ENCODE peak calls at places on chromosomes 16 and 17, in six cellular contexts. I is lung; J is CD4-positive, CD25-positive, alpha-beta regulatory T cell; T is heart left ventricle; C is endodermal cell; P is PC-3. G is an unnamed sample. For H3K9me3 and H3K36me3, the result is how much of the 10 kb centered on the place peaks cover.

GRCh38 chr17:32276217-32276616 is 10.6 kb downstream of the RHBDL3 start:
- DNase-seq in I (no peak), J (no peak), T (no peak), C (peak), P (no peak), G (no peak)

GRCh38 chr17:16377804-16378400 is 3.0 kb upstream of the UBB start:
- DNase-seq in I (no peak), J (no peak), T (no peak), C (no peak), P (peak), G (no peak)

GRCh38 chr17:36722121-36722902 is 120.9 kb downstream of the MRM1 start:
- DNase-seq in I (peak), J (peak), T (peak), C (peak), P (peak), G (peak)

GRCh38 chr17:72308744-72309395 is 188.1 kb downstream of the SOX9 start:
- DNase-seq in I (no peak), J (no peak), T (no peak), C (no peak), P (peak), G (no peak)

GRCh38 chr17:1754430-1755112 is 7.3 kb upstream of the SERPINF1 start:
- DNase-seq in I (no peak), J (no peak), T (no peak), C (peak), P (no peak), G (no peak)

GRCh38 chr16:50305441-50306061 is 39.2 kb downstream of the ADCY7 start:
- DNase-seq in I (no peak), J (no peak), T (no peak), C (peak), P (no peak), G (no peak)

GRCh38 chr17:62064029-62064790 is 868 bp downstream of the MED13 start:
- DNase-seq in I (no peak), J (peak), T (no peak), C (no peak), P (peak), G (no peak)

GRCh38 chr16:8258523-8258922 is 331.8 kb downstream of the TMEM114 start:
- DNase-seq in I (no peak), J (no peak), T (no peak), C (no peak), P (no peak), G (no peak)

GRCh38 chr17:35769895-35770486 is 9.3 kb downstream of the C17orf50 start:
- DNase-seq in I (no peak), J (no peak), T (no peak), C (no peak), P (no peak), G (no peak)

GRCh38 chr17:75105269-75106080 is 4.3 kb upstream of the ARMC7 start:
- DNase-seq in I (peak), J (peak), T (no peak), C (peak), P (peak), G (peak)

GRCh38 chr16:13919330-13919682 is 648 bp upstream of the ERCC4 start:
- DNase-seq in I (no peak), J (peak), T (peak), C (no peak), P (peak), G (no peak)

GRCh38 chr16:69485361-69485760 is 60.9 kb downstream of the CYB5B start:
- DNase-seq in I (no peak), J (no peak), T (no peak), C (no peak), P (no peak), G (no peak)

GRCh38 chr17:6096201-6097004 is 26.2 kb downstream of the WSCD1 start:
- DNase-seq in I (no peak), J (no peak), T (no peak), C (no peak), P (no peak), G (no peak)

GRCh38 chr17:48589060-48589830 is 796 bp downstream of the HOXB3 start:
- DNase-seq in I (no peak), J (no peak), T (no peak), C (no peak), P (no peak), G (no peak)

GRCh38 chr16:13421726-13422125 is 498.2 kb upstream of the ERCC4 start:
- DNase-seq in I (no peak), J (no peak), T (no peak), C (peak), P (no peak), G (no peak)

GRCh38 chr16:75341934-75342811 is 90.7 kb upstream of the BCAR1 start:
- DNase-seq in I (no peak), J (no peak), T (no peak), C (no peak), P (peak), G (no peak)

GRCh38 chr16:69451166-69451565 is 26.7 kb downstream of the CYB5B start:
- DNase-seq in I (no peak), J (no peak), T (no peak), C (no peak), P (peak), G (no peak)

GRCh38 chr17:28346199-28346580 is 10.6 kb downstream of the TNFAIP1 start:
- DNase-seq in I (no peak), J (no peak), T (no peak), C (peak), P (no peak), G (no peak)

GRCh38 chr16:56360117-56361008 is 65.0 kb downstream of the AMFR start:
- DNase-seq in I (no peak), J (no peak), T (no peak), C (peak), P (no peak), G (no peak)

GRCh38 chr17:8577868-8578267 is 52.7 kb downstream of the MYH10 start:
- DNase-seq in I (no peak), J (peak), T (no peak), C (no peak), P (no peak), G (no peak)

GRCh38 chr16:31491778-31492418 is 9.0 kb downstream of the SLC5A2 start:
- DNase-seq in I (no peak), J (no peak), T (no peak), C (no peak), P (no peak), G (no peak)

GRCh38 chr16:11254913-11255736 is 879 bp downstream of the SOCS1 start:
- DNase-seq in I (no peak), J (peak), T (no peak), C (peak), P (peak), G (peak)

GRCh38 chr17:76530489-76530814 is 7.1 kb downstream of the CYGB start:
- DNase-seq in I (no peak), J (no peak), T (no peak), C (peak), P (no peak), G (no peak)

GRCh38 chr17:60252459-60252858 is 102.7 kb downstream of the CA4 start:
- DNase-seq in I (no peak), J (no peak), T (no peak), C (no peak), P (no peak), G (no peak)

GRCh38 chr17:47906443-47906842 is 10.4 kb downstream of the SP2 start:
- DNase-seq in I (no peak), J (no peak), T (no peak), C (no peak), P (no peak), G (no peak)

GRCh38 chr16:46673320-46674013 is 15.5 kb downstream of the VPS35 start:
- DNase-seq in I (no peak), J (peak), T (peak), C (peak), P (peak), G (peak)

GRCh38 chr16:84029297-84030096 is 13.1 kb downstream of the SLC38A8 start:
- DNase-seq in I (no peak), J (no peak), T (no peak), C (no peak), P (no peak), G (no peak)

GRCh38 chr17:2709173-2709661 is 2.3 kb downstream of the CLUH start:
- DNase-seq in I (peak), J (peak), T (no peak), C (peak), P (peak), G (peak)

GRCh38 chr17:373616-374225 is 21.1 kb upstream of the RPH3AL start:
- DNase-seq in I (no peak), J (no peak), T (no peak), C (no peak), P (peak), G (no peak)

GRCh38 chr17:28480278-28480677 is 6.8 kb downstream of the SLC13A2 start:
- DNase-seq in I (no peak), J (no peak), T (no peak), C (no peak), P (no peak), G (peak)

GRCh38 chr17:42518046-42518754 is 17.8 kb upstream of the NAGLU start:
- DNase-seq in I (peak), J (no peak), T (peak), C (no peak), P (peak), G (peak)

GRCh38 chr17:28173071-28173561 is 130.6 kb downstream of the NLK start:
- DNase-seq in I (no peak), J (no peak), T (no peak), C (no peak), P (no peak), G (no peak)

DNA sequence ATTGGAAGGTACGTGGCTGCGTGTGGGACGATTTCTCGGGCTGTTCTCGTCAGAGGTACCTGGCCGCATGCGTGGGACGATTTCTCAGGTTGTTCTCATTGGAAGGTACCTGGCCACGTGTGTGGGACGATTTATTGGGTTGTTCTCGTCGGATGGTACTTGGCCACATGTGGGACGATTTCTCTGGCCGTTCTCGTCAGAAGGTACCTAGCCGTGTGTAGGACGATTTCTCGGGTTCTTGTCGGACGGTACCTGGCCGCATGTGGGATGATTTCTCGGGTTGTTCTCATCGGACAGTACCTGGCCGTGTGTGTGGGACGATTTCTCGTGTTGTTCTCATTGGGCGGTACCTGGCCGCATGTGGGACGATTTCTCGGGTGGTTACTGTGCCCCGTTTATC is 50.1 kb upstream of the GNG13 start:
- DNase-seq in I (no peak), J (no peak), T (no peak), C (no peak), P (no peak), G (no peak)
- H3K9me3 ChIP-seq in I (under half), J (under half), T (under half), C (under half), P (under half), G (under half)

GRCh38 chr16:71916397-71916920 is 21.1 kb downstream of the IST1 start:
- DNase-seq in I (no peak), J (no peak), T (no peak), C (no peak), P (no peak), G (no peak)
- H3K36me3 ChIP-seq in I (under half), J (half or more), T (under half), C (half or more), P (half or more), G (under half)

GRCh38 chr17:21263351-21263750 is 10.1 kb upstream of the NATD1 start:
- DNase-seq in I (no peak), J (no peak), T (no peak), C (no peak), P (peak), G (no peak)
- H3K9me3 ChIP-seq in I (under half), J (under half), T (under half), C (under half), P (under half), G (under half)

GRCh38 chr16:750454-750853 is 9.7 kb upstream of the CIAO3 start:
- DNase-seq in I (no peak), J (no peak), T (no peak), C (no peak), P (no peak), G (peak)
- H3K36me3 ChIP-seq in I (under half), J (under half), T (under half), C (under half), P (under half), G (under half)

GRCh38 chr16:89084411-89084810 is 9.2 kb upstream of the ACSF3 start:
- DNase-seq in I (no peak), J (no peak), T (no peak), C (no peak), P (no peak), G (no peak)
- H3K9me3 ChIP-seq in I (under half), J (under half), T (under half), C (under half), P (under half), G (under half)

DNA sequence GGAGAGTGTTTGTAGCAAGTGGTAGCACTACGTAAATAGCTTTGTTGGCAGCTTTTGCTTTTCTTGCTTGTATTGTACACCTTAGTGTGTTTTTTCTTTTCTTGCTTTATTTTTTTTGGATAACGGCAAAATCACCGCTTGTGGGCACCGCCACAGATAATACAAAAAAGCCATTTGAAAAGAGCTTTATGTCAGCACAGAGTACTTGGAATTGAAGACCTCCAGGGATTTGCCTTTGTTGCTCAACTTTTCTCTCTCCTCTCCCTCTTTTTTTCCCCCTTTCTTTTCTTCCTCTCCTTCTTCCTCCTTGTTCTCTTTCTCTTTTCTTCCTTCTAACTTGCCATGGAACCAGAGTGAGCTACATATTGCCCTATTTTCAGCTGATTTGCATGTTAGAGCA is 85.3 kb downstream of the MSI2 start:
- DNase-seq in I (no peak), J (no peak), T (no peak), C (no peak), P (no peak), G (no peak)
- H3K36me3 ChIP-seq in I (under half), J (under half), T (under half), C (under half), P (under half), G (under half)

GRCh38 chr17:22692801-22693171 is 1000.5 kb downstream of the KCNJ18 start:
- DNase-seq in I (no peak), J (no peak), T (no peak), C (no peak), P (no peak), G (no peak)

GRCh38 chr17:22695228-22695619 is 1002.9 kb downstream of the KCNJ18 start:
- DNase-seq in I (peak), J (no peak), T (no peak), C (no peak), P (no peak), G (no peak)

GRCh38 chr17:22694362-22695227 is 1002.3 kb downstream of the KCNJ18 start:
- DNase-seq in I (no peak), J (no peak), T (no peak), C (peak), P (no peak), G (no peak)

DNA sequence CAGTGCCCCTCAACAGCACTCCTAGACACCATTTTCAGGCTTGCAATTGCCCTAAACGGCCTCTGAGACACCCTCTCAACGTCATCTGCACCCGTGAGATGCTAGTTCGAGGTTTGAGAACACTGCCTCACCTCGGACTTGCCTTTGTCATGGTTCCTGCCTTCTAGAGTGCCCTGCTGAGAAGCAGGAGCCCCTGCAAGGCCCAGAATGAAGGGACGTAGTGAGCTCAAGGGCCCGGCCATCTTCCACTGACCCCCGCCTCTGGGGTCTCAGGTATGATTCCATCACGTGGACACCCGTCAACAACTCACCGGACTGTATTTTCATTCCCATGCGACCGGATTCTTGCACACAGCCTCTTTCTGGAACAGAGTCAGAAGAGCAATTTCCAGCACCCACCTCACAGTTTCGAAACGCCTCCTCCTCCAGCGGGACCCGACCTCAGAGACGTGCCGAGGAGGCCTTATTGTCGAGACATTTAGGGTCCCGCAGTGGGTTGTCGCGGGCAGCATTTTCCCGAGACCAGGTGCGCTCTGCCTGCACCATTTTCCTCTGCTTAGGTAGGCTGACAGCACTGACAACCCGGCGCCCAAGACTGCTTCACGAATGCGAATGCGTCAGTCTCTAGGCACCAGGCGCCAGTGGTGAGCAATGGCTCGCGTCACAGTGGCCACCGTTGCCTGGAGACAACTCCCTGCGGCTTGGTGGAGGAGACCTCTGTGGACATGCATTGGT is 999.9 kb downstream of the KCNJ18 start:
- DNase-seq in I (peak), J (no peak), T (no peak), C (no peak), P (no peak), G (no peak)
- H3K9me3 ChIP-seq in I (under half), J (under half), T (under half), C (half or more), P (under half), G (under half)

GRCh38 chr16:82092711-82093110 is 57.7 kb downstream of the HSD17B2 start:
- DNase-seq in I (no peak), J (no peak), T (no peak), C (no peak), P (peak), G (no peak)

GRCh38 chr16:82094942-82095540 is 60.0 kb downstream of the HSD17B2 start:
- DNase-seq in I (no peak), J (no peak), T (no peak), C (peak), P (no peak), G (no peak)

GRCh38 chr16:82091225-82091624 is 56.2 kb downstream of the HSD17B2 start:
- DNase-seq in I (no peak), J (no peak), T (no peak), C (no peak), P (peak), G (no peak)

GRCh38 chr16:82093901-82094300 is 58.8 kb downstream of the HSD17B2 start:
- DNase-seq in I (no peak), J (peak), T (no peak), C (no peak), P (peak), G (no peak)

DNA sequence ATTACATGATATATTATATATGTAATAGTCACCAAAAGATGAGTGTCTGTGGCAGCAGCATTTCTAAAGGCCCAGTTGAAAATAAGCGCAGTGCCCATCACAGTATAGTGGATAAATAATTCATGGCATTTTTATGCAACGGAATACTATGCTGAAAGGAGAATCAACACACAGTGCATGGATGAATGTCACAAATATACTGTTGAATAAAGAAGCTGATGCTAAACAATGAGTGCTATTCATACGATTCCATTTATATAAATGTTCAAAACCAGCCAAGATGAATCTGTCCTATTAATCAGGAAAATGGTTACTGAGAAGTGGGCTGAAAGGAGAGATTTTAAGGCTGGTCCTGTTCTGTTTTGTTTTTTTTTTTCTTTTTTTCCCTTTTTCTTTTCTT is 61.6 kb downstream of the HSD17B2 start:
- DNase-seq in I (no peak), J (no peak), T (no peak), C (no peak), P (no peak), G (no peak)
- H3K36me3 ChIP-seq in I (under half), J (under half), T (under half), C (under half), P (under half), G (under half)

G was measured in thyroid gland.